ENCODE peak calls at places on chromosomes 13 and 19, in six cellular contexts. One of them, this sample, is unnamed.

GRCh38 chr13:111216166-111216960 is 101.3 kb downstream of the ARHGEF7 start:
- DNase-seq in NCI-H2081: peak
- DNase-seq in heart left ventricle: no peak
- DNase-seq in NCI-H2107: no peak
- DNase-seq in HTR-8/SVneo: peak
- DNase-seq in AG10803: no peak
- DNase-seq in this sample: peak

GRCh38 chr13:29840585-29840984 is 9.8 kb downstream of the UBL3 start:
- DNase-seq in NCI-H2081: no peak
- DNase-seq in HTR-8/SVneo: no peak
- DNase-seq in heart left ventricle: no peak
- DNase-seq in AG10803: no peak
- DNase-seq in NCI-H2107: no peak
- DNase-seq in this sample: no peak

GRCh38 chr13:112831196-112831595 is 137.8 kb upstream of the MCF2L start:
- DNase-seq in heart left ventricle: no peak
- DNase-seq in NCI-H2107: no peak
- DNase-seq in AG10803: no peak
- DNase-seq in HTR-8/SVneo: no peak
- DNase-seq in NCI-H2081: no peak
- DNase-seq in this sample: no peak

GRCh38 chr13:38166121-38166520 is 183.5 kb upstream of the UFM1 start:
- DNase-seq in NCI-H2081: no peak
- DNase-seq in NCI-H2107: no peak
- DNase-seq in heart left ventricle: no peak
- DNase-seq in HTR-8/SVneo: no peak
- DNase-seq in AG10803: peak
- DNase-seq in this sample: peak

GRCh38 chr13:65063753-65064152 is 2166.4 kb downstream of the PCDH9 start:
- DNase-seq in NCI-H2081: no peak
- DNase-seq in NCI-H2107: no peak
- DNase-seq in AG10803: peak
- DNase-seq in HTR-8/SVneo: no peak
- DNase-seq in heart left ventricle: no peak
- DNase-seq in this sample: no peak

GRCh38 chr19:2922987-2923386 is 21.8 kb downstream of the ZNF77 start:
- DNase-seq in AG10803: no peak
- DNase-seq in HTR-8/SVneo: no peak
- DNase-seq in NCI-H2107: no peak
- DNase-seq in heart left ventricle: no peak
- DNase-seq in NCI-H2081: peak
- DNase-seq in this sample: no peak

GRCh38 chr13:43054803-43055802 is 31.7 kb downstream of the DNAJC15 start:
- DNase-seq in heart left ventricle: no peak
- DNase-seq in NCI-H2107: no peak
- DNase-seq in NCI-H2081: no peak
- DNase-seq in HTR-8/SVneo: peak
- DNase-seq in AG10803: peak
- DNase-seq in this sample: peak

GRCh38 chr19:39679791-39680168 is 24.1 kb downstream of the LGALS16 start:
- DNase-seq in AG10803: no peak
- DNase-seq in HTR-8/SVneo: no peak
- DNase-seq in NCI-H2081: no peak
- DNase-seq in NCI-H2107: no peak
- DNase-seq in heart left ventricle: no peak
- DNase-seq in this sample: no peak

GRCh38 chr13:44218501-44219240 is 155.0 kb upstream of the SERP2 start:
- DNase-seq in NCI-H2081: no peak
- DNase-seq in heart left ventricle: peak
- DNase-seq in NCI-H2107: peak
- DNase-seq in AG10803: no peak
- DNase-seq in HTR-8/SVneo: no peak
- DNase-seq in this sample: peak

GRCh38 chr13:104318121-104318520 is 1251.9 kb upstream of the SLC10A2 start:
- DNase-seq in heart left ventricle: no peak
- DNase-seq in AG10803: no peak
- DNase-seq in HTR-8/SVneo: peak
- DNase-seq in NCI-H2107: no peak
- DNase-seq in NCI-H2081: peak
- DNase-seq in this sample: no peak

GRCh38 chr13:114110091-114110829 is 22.2 kb downstream of the RASA3 start:
- DNase-seq in NCI-H2107: no peak
- DNase-seq in AG10803: peak
- DNase-seq in NCI-H2081: no peak
- DNase-seq in heart left ventricle: peak
- DNase-seq in HTR-8/SVneo: no peak
- DNase-seq in this sample: no peak

GRCh38 chr13:98293570-98294142 is 116.6 kb upstream of the RNF113B start:
- DNase-seq in NCI-H2081: no peak
- DNase-seq in AG10803: peak
- DNase-seq in heart left ventricle: no peak
- DNase-seq in HTR-8/SVneo: no peak
- DNase-seq in NCI-H2107: no peak
- DNase-seq in this sample: peak

GRCh38 chr19:15161028-15161984 is 39.5 kb downstream of the NOTCH3 start:
- DNase-seq in AG10803: peak
- DNase-seq in HTR-8/SVneo: peak
- DNase-seq in heart left ventricle: no peak
- DNase-seq in NCI-H2107: no peak
- DNase-seq in NCI-H2081: peak
- DNase-seq in this sample: peak

GRCh38 chr19:37972803-37973202 is 65.8 kb downstream of the SIPA1L3 start:
- DNase-seq in heart left ventricle: no peak
- DNase-seq in NCI-H2107: no peak
- DNase-seq in NCI-H2081: no peak
- DNase-seq in AG10803: no peak
- DNase-seq in HTR-8/SVneo: no peak
- DNase-seq in this sample: no peak